ENCODE peak calls at places on chromosomes 3 and 15, in nine cellular contexts. A is GM23248, C is MM.1S, B is SK-N-SH, E is HCT116, N is OCI-LY7, K is neural progenitor cell, U is PC-3, H is hepatocyte. R is an unnamed sample.

GRCh38 chr15:25239471-25240345 is 199.1 kb downstream of the UBE3A start:
- DNase-seq in A (no peak), C (no peak), B (no peak), E (no peak), N (no peak), K (no peak), U (no peak), H (no peak), R (no peak)

GRCh38 chr3:88632226-88632625 is 475.2 kb upstream of the EPHA3 start:
- DNase-seq in A (no peak), C (no peak), B (no peak), E (no peak), N (no peak), K (no peak), U (no peak), H (no peak), R (no peak)

GRCh38 chr3:51099794-51100542 is 285.1 kb upstream of the MANF start:
- DNase-seq in A (peak; percentile 81), C (no peak), B (peak; percentile 55), E (peak; percentile 41), N (peak; percentile 11), K (peak; percentile 71), U (peak; percentile 79), H (peak; percentile 78), R (peak; percentile 90)

GRCh38 chr3:16993227-16993626 is 108.5 kb downstream of the PLCL2 start:
- DNase-seq in A (peak; percentile 69), C (no peak), B (no peak), E (no peak), N (no peak), K (no peak), U (peak; percentile 55), H (no peak), R (no peak)

GRCh38 chr15:46410681-46411080 is 775.9 kb downstream of the SQOR start:
- DNase-seq in A (no peak), C (no peak), B (no peak), E (no peak), N (no peak), K (no peak), U (no peak), H (no peak), R (no peak)

GRCh38 chr15:74410502-74410901 is 23.3 kb downstream of the SEMA7A start:
- DNase-seq in A (no peak), C (no peak), B (no peak), E (no peak), N (no peak), K (no peak), U (no peak), H (no peak), R (no peak)

GRCh38 chr15:68259883-68260282 is 17.7 kb upstream of the FEM1B start:
- DNase-seq in A (no peak), C (no peak), B (no peak), E (no peak), N (no peak), K (no peak), U (no peak), H (no peak), R (no peak)

GRCh38 chr3:152961323-152961722 is 126.4 kb downstream of the P2RY1 start:
- DNase-seq in A (peak; percentile 46), C (peak; percentile 40), B (peak; percentile 8), E (peak; percentile 60), N (peak; percentile 1), K (peak; percentile 40), U (peak; percentile 78), H (peak; percentile 19), R (peak; percentile 57)

GRCh38 chr15:57571725-57572124 is 20.0 kb upstream of the MYZAP start:
- DNase-seq in A (no peak), C (no peak), B (no peak), E (no peak), N (no peak), K (no peak), U (no peak), H (no peak), R (no peak)

GRCh38 chr3:12920967-12921366 is 79.6 kb upstream of the RPL32 start:
- DNase-seq in A (no peak), C (no peak), B (no peak), E (no peak), N (no peak), K (no peak), U (no peak), H (no peak), R (no peak)
- TF ChIP-seq EZH2phosphoT487 in A (no peak), C (no peak), B (no peak), E (no peak), N (no peak), K (no peak), U (no peak), H (no peak), R (no peak)

GRCh38 chr3:4060064-4060463 is 243.1 kb upstream of the SETMAR start:
- DNase-seq in A (no peak), C (no peak), B (no peak), E (no peak), N (no peak), K (peak; percentile 43), U (no peak), H (no peak), R (no peak)
- TF ChIP-seq EZH2phosphoT487 in A (no peak), C (no peak), B (no peak), E (no peak), N (no peak), K (no peak), U (no peak), H (no peak), R (no peak)

GRCh38 chr3:98786364-98786930 is 23.3 kb downstream of the ST3GAL6 start:
- DNase-seq in A (peak; percentile 29), C (no peak), B (no peak), E (no peak), N (no peak), K (no peak), U (no peak), H (no peak), R (no peak)
- TF ChIP-seq EZH2phosphoT487 in A (no peak), C (no peak), B (no peak), E (no peak), N (no peak), K (no peak), U (no peak), H (no peak), R (no peak)

GRCh38 chr3:193548406-193548805 is 6.3 kb downstream of the ATP13A4 start:
- DNase-seq in A (no peak), C (no peak), B (no peak), E (no peak), N (no peak), K (no peak), U (no peak), H (no peak), R (no peak)
- TF ChIP-seq EZH2phosphoT487 in A (no peak), C (no peak), B (no peak), E (no peak), N (no peak), K (no peak), U (no peak), H (no peak), R (no peak)

DNA sequence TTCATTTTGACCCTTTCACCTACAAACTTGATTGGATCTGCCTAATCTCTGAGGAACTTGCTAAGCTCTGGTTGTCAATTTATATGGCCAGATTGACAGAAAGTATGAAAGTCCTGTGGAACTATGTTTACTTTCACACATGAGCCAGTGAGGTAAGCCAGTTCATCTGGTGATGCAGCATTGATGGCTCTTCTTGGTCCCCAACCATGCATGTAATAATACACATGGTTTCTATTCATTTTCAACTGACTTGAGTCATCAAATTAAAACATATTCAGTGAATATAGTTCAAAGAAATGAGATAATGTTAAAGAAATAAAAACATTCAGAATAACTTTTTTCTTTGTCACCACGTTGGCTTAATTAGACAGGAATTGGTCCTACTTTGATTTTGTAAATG is 336.1 kb upstream of the THBS1 start:
- DNase-seq in A (peak; percentile 12), C (no peak), B (no peak), E (no peak), N (no peak), K (no peak), U (no peak), H (no peak), R (no peak)
- TF ChIP-seq EZH2phosphoT487 in A (no peak), C (no peak), B (no peak), E (no peak), N (no peak), K (no peak), U (no peak), H (no peak), R (no peak)

GRCh38 chr15:66767370-66767769 is 65.3 kb downstream of the SMAD6 start:
- DNase-seq in A (no peak), C (no peak), B (no peak), E (no peak), N (no peak), K (no peak), U (no peak), H (no peak), R (no peak)
- TF ChIP-seq EZH2phosphoT487 in A (no peak), C (no peak), B (no peak), E (no peak), N (no peak), K (no peak), U (no peak), H (no peak), R (no peak)

DNA sequence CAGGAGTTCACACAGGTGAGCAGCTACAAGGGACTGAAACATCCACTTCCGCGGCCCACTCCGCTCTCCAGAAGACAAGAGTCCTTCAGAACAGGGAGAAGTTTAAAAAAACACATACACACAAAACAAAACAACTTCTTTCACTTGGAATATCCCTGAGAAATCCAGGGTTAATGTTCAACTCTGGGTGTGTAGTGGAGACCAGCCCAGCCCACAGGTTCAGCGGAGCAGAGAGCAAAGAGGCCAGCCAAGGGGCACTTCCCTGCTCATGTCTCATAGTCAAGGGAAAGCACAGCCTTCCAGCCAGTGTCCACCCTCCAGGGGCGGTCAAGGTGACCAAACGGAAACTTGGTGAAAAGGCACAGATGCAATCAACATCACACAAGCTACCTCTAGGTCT is 41.6 kb downstream of the WNT5A start:
- DNase-seq in A (no peak), C (no peak), B (no peak), E (no peak), N (no peak), K (no peak), U (no peak), H (peak; percentile 80), R (no peak)
- TF ChIP-seq EZH2phosphoT487 in A (no peak), C (no peak), B (no peak), E (no peak), N (no peak), K (no peak), U (no peak), H (no peak), R (no peak)

DNA sequence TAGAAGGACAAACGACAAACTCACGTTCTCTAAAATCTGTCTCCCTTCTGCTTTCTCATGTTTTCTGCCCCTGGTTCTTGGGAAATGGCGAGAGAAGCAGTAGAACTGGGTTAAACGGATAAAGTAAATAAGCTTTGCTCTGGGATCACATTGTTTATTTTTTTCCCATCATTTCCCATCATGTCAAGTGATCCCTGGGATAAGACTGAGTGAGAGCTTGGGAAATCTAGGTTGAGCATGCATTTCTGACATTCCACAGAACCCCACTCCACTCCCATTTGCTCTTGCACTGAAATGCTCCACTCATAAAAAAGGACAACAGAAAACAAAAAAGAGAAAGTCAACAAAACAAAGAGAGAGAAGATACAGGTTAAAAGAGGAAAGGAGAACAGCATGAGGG is 69.1 kb downstream of the SEMA6D start:
- DNase-seq in A (no peak), C (no peak), B (no peak), E (no peak), N (no peak), K (no peak), U (no peak), H (no peak), R (no peak)
- TF ChIP-seq EZH2phosphoT487 in A (no peak), C (no peak), B (no peak), E (no peak), N (no peak), K (no peak), U (no peak), H (no peak), R (no peak)

R was measured in GM23338.